ENCODE peak calls at places on chromosomes 5 and 9, in six cellular contexts. Z is foreskin fibroblast, X is omental fat pad, L is psoas muscle, C is AG09309, H is heart left ventricle. I is an unnamed sample.

GRCh38 chr9:12968093-12968492 is 193.3 kb downstream of the LURAP1L start:
- DNase-seq in Z (no peak), X (no peak), L (no peak), C (no peak), H (no peak), I (peak)

GRCh38 chr5:139246394-139246793 is 47.1 kb upstream of the MATR3 start:
- DNase-seq in Z (peak), X (no peak), L (peak), C (no peak), H (no peak), I (peak)

GRCh38 chr9:86488794-86489193 is 134.6 kb upstream of the TUT7 start:
- DNase-seq in Z (no peak), X (no peak), L (no peak), C (no peak), H (no peak), I (no peak)

GRCh38 chr9:3385871-3386270 is 139.9 kb downstream of the RFX3 start:
- DNase-seq in Z (no peak), X (no peak), L (no peak), C (no peak), H (no peak), I (no peak)

GRCh38 chr9:69331444-69331843 is 6.4 kb downstream of the ENTREP1 start:
- DNase-seq in Z (no peak), X (no peak), L (no peak), C (no peak), H (no peak), I (no peak)

GRCh38 chr5:138873886-138874200 is 1.3 kb downstream of the LRRTM2 start:
- DNase-seq in Z (no peak), X (no peak), L (no peak), C (no peak), H (no peak), I (no peak)

GRCh38 chr5:44862808-44863207 is 54.1 kb downstream of the MRPS30 start:
- DNase-seq in Z (no peak), X (no peak), L (no peak), C (no peak), H (no peak), I (no peak)

GRCh38 chr5:91219803-91220371 is 163.2 kb downstream of the ARRDC3 start:
- DNase-seq in Z (peak), X (no peak), L (no peak), C (peak), H (peak), I (peak)

GRCh38 chr9:35814106-35814840 is 569 bp downstream of the HINT2 start:
- DNase-seq in Z (peak), X (no peak), L (peak), C (no peak), H (peak), I (no peak)
- TF ChIP-seq CTCF in Z (peak), X (no peak), L (peak), C (peak), H (peak), I (peak)

GRCh38 chr9:126380447-126380846 is 53.8 kb downstream of the MVB12B start:
- DNase-seq in Z (no peak), X (no peak), L (no peak), C (no peak), H (no peak), I (no peak)
- TF ChIP-seq CTCF in Z (no peak), X (no peak), L (no peak), C (no peak), H (no peak), I (peak)

DNA sequence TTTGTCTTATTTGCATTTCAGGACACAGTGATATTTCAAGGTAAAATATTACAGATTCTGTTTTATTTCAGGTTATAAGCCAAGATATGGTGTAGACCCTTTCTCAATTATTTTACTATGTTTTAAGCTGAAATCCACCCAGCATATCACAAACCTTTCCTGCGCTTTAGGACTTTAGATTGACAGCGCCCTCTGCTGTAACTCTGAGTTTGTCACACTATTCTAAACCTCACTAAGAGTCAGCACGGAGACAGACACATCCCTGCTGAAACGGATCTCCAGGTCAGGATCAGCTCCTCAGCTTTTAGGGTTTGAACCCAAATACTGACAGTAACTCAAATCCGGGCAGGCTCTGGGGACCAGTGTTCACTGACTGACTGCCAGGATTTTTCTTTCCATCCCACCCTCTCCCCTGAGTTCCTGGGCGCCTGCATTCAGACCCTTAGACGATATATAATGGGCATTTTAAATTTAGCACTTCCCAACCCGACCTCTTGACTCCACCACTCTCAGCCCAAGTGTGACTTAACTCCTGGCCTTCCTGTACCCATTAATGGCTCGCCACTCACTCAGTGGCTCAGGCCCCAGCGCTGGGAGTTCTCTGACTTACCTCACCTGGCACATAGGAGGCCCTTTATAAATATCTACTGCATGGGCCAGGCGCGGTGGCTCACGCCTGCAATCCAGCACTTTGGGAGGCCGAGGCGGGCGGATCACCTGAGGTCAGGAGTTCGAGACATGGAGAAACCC is 33.5 kb downstream of the TLX3 start:
- DNase-seq in Z (peak), X (no peak), L (no peak), C (peak), H (no peak), I (peak)
- TF ChIP-seq CTCF in Z (peak), X (no peak), L (peak), C (peak), H (peak), I (peak)

GRCh38 chr5:113331201-113331551 is 103.6 kb downstream of the TSSK1B start:
- DNase-seq in Z (peak), X (no peak), L (no peak), C (peak), H (no peak), I (peak)

GRCh38 chr5:113337515-113338140 is 97.2 kb downstream of the TSSK1B start:
- DNase-seq in Z (no peak), X (no peak), L (no peak), C (no peak), H (no peak), I (no peak)

GRCh38 chr5:113338628-113339027 is 96.2 kb downstream of the TSSK1B start:
- DNase-seq in Z (no peak), X (no peak), L (no peak), C (peak), H (no peak), I (no peak)

GRCh38 chr5:113340537-113340936 is 94.3 kb downstream of the TSSK1B start:
- DNase-seq in Z (no peak), X (no peak), L (no peak), C (no peak), H (peak), I (no peak)

DNA sequence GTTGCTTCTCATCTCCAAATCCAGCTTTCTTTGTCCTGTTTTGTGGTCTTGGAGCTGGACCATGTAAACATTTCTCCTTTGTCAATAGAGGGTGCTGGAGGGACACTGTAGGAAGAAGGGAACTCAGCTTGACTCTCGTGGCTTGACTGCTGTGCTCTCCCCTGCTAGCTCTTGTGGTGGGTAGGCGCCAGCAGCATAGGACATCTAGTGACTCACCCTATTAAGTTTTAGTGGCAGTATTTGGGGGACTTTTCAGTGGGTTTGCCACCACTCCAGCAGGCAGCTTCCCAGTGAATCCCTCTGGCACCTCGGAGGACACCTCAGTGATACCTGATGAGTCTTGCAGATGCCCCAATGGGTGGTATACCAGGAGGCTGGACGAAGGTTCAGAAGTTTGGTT is 97.8 kb downstream of the TSSK1B start:
- DNase-seq in Z (no peak), X (no peak), L (peak), C (peak), H (peak), I (peak)
- TF ChIP-seq CTCF in Z (peak), X (no peak), L (peak), C (peak), H (peak), I (peak)

GRCh38 chr9:34332370-34332964 is 3.1 kb downstream of the NUDT2 start:
- DNase-seq in Z (no peak), X (no peak), L (no peak), C (no peak), H (no peak), I (no peak)
- TF ChIP-seq CTCF in Z (peak), X (no peak), L (peak), C (peak), H (peak), I (peak)

GRCh38 chr9:123362856-123363255 is 6.9 kb downstream of the CRB2 start:
- DNase-seq in Z (no peak), X (no peak), L (no peak), C (no peak), H (no peak), I (no peak)

GRCh38 chr9:123365881-123366528 is 10.0 kb downstream of the CRB2 start:
- DNase-seq in Z (no peak), X (no peak), L (no peak), C (no peak), H (no peak), I (no peak)

GRCh38 chr9:123368023-123368422 is 12.0 kb downstream of the CRB2 start:
- DNase-seq in Z (no peak), X (no peak), L (no peak), C (no peak), H (no peak), I (no peak)

GRCh38 chr9:123364241-123364824 is 8.3 kb downstream of the CRB2 start:
- DNase-seq in Z (no peak), X (peak), L (no peak), C (no peak), H (no peak), I (peak)

GRCh38 chr9:123365287-123365880 is 9.4 kb downstream of the CRB2 start:
- DNase-seq in Z (no peak), X (no peak), L (no peak), C (no peak), H (no peak), I (no peak)
- TF ChIP-seq CTCF in Z (no peak), X (no peak), L (no peak), C (no peak), H (no peak), I (peak)

GRCh38 chr5:59799668-59800374 is 93.7 kb downstream of the PDE4D start:
- DNase-seq in Z (peak), X (no peak), L (no peak), C (no peak), H (no peak), I (peak)

GRCh38 chr5:59798862-59799667 is 94.5 kb downstream of the PDE4D start:
- DNase-seq in Z (no peak), X (no peak), L (no peak), C (no peak), H (no peak), I (no peak)

GRCh38 chr5:59795141-59795540 is 98.4 kb downstream of the PDE4D start:
- DNase-seq in Z (no peak), X (no peak), L (no peak), C (no peak), H (no peak), I (no peak)

DNA sequence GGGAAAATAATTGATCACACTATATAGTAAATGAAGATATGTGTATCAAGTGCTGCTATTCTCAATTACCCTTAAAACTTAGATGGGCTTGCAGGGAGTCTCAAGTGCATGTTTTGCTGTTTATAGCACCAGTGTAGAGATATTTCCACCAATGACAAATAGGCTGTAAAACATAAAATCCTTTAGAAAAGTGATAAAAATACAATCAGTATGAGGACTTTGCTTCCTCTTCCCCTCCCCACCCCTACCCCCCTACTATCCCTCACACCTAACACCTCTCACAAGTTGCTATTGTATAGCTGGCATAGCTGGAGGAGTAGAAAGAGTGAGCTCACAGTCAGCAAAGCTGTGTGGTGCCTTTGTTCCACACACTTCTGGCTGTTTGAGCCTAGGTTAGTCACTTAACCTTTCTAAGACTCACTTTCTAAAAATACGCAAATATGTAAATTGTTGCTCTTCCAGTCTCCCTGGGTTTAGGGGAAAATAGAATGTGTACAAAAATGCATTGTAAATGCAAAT is 93.1 kb downstream of the PDE4D start:
- DNase-seq in Z (no peak), X (no peak), L (no peak), C (no peak), H (no peak), I (no peak)
- TF ChIP-seq CTCF in Z (no peak), X (no peak), L (no peak), C (no peak), H (peak), I (no peak)

GRCh38 chr9:88387733-88388202 is 476 bp upstream of the SPIN1 start:
- DNase-seq in Z (peak), X (no peak), L (peak), C (no peak), H (peak), I (peak)

GRCh38 chr9:88388203-88388885 is at the start of gene SPIN1:
- DNase-seq in Z (peak), X (peak), L (peak), C (no peak), H (peak), I (peak)

GRCh38 chr9:88387035-88387732 is 1.1 kb upstream of the SPIN1 start:
- DNase-seq in Z (no peak), X (no peak), L (peak), C (no peak), H (peak), I (peak)

GRCh38 chr9:88390371-88390990 is 2.2 kb downstream of the SPIN1 start:
- DNase-seq in Z (no peak), X (no peak), L (no peak), C (no peak), H (no peak), I (no peak)

GRCh38 chr9:88388886-88389617 is 808 bp downstream of the SPIN1 start:
- DNase-seq in Z (peak), X (peak), L (peak), C (no peak), H (peak), I (peak)
- TF ChIP-seq CTCF in Z (no peak), X (no peak), L (no peak), C (no peak), H (no peak), I (no peak)